ENCODE peak calls at places on chromosomes 16 and 17, in ten cellular contexts. D is heart left ventricle, E is hepatocyte, R is transverse colon, O is kidney, W is endothelial cell of umbilical vein, I is A673, B is BE2C, Y is pancreas, U is A549. C is an unnamed sample. For H3K4me1, the result is how much of the 10 kb centered on the place peaks cover.

GRCh38 chr17:28760987-28761562 is 17.3 kb downstream of the TRAF4 start:
- DNase-seq in D (peak), E (no peak), R (peak), O (peak), W (peak), I (peak), B (no peak), Y (peak), U (no peak), C (peak)

GRCh38 chr17:77700165-77700881 is 258.2 kb upstream of the TNRC6C start:
- DNase-seq in D (no peak), E (no peak), R (no peak), O (no peak), W (no peak), I (no peak), B (no peak), Y (no peak), U (no peak), C (peak)

GRCh38 chr16:46658925-46659324 is 30.1 kb downstream of the VPS35 start:
- DNase-seq in D (peak), E (no peak), R (peak), O (no peak), W (no peak), I (no peak), B (no peak), Y (no peak), U (no peak), C (no peak)

GRCh38 chr17:29836643-29837042 is 93.4 kb downstream of the SSH2 start:
- DNase-seq in D (no peak), E (no peak), R (no peak), O (no peak), W (no peak), I (peak), B (no peak), Y (no peak), U (no peak), C (no peak)

GRCh38 chr17:44444735-44445105 is 55.3 kb upstream of the ITGA2B start:
- DNase-seq in D (no peak), E (peak), R (no peak), O (no peak), W (no peak), I (no peak), B (no peak), Y (no peak), U (no peak), C (no peak)

GRCh38 chr16:70638814-70639792 is 7.3 kb upstream of the IL34 start:
- DNase-seq in D (no peak), E (peak), R (peak), O (no peak), W (no peak), I (no peak), B (peak), Y (no peak), U (no peak), C (peak)

GRCh38 chr16:74252329-74252728 is 44.3 kb upstream of the PSMD7 start:
- DNase-seq in D (no peak), E (no peak), R (no peak), O (no peak), W (no peak), I (no peak), B (no peak), Y (no peak), U (no peak), C (no peak)

GRCh38 chr17:9217151-9218067 is 196.1 kb downstream of the NTN1 start:
- DNase-seq in D (no peak), E (peak), R (no peak), O (no peak), W (no peak), I (no peak), B (no peak), Y (no peak), U (no peak), C (peak)

GRCh38 chr16:68351991-68352431 is 41.2 kb downstream of the PRMT7 start:
- DNase-seq in D (no peak), E (peak), R (peak), O (peak), W (no peak), I (no peak), B (no peak), Y (no peak), U (no peak), C (no peak)

DNA sequence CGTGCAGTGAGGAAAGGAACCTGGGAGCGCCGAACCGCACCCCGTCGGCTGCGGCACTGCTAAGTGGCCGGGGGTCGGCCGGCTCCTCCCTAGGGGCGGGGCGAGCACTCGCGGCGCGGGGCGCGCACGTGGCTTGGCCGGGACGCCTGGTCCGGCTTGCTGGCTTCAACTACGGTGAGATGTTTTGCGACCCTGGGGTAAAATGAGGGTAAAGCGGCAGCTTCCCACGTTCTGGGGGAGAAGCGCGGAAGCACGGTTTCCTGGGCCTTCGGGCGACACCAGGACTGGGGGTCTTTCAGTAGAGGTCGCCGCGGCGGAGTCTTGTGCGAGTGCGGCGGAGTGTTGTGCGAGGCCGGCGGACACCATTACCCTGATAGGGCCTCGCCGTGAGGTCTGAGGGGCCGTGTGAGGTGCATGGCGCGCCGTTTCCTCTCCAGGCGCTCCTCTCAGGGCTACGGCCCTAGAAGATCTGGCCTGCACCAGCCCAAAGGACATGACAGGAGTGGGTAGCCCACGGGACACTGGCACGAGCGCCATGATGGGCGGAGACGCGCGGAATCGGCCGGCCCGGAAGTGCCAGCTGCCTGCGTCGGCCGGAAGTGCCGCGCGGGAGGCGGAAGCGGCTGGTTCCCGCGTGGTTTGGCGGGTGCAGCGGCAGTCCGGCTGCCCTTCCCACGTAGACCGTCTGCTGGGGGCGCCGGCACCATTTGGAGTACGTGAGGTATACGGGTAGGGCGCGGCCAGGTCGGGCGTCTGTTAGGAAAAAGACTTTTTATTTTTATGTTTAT is at the start of gene PIGW:
- DNase-seq in D (peak), E (peak), R (peak), O (peak), W (peak), I (peak), B (peak), Y (peak), U (peak), C (peak)
- H3K4me1 ChIP-seq in D (under half), E (under half), R (under half), O (under half), W (under half), I (under half), B (under half), Y (under half), U (under half), C (under half)

DNA sequence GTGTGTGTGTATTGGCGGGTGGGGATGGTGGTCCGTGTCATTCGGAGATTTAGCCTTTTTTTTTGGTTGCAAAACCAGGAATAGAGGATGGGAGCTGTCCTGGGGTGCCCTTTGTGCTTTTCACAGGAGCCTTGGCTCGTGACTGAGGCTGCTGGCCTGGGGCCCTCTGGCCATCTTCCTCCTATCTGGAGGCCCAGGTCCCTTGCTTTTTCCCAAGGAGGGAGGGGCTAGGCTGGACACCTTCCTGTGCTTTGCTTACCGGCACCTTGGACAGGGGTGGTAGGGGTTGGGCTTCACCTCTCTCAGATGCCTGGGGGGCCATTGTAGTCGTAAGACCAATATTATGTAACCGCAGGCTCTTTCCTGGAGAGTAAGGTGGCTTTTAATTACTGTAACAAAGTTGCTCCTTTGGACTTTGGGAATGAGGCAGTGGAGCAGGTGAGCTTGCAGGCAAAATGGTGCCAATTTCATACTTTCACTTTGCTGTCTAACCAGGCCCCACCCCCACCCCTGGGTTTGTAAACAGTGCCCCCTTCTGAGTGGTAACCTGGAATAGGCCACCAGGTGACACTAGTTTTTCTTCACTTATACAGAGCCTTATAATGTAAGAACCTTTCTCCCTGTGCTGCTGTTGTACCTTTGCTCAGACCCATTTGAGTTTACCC is 1.2 kb downstream of the DYNLL2 start:
- DNase-seq in D (peak), E (peak), R (peak), O (no peak), W (peak), I (peak), B (peak), Y (peak), U (peak), C (peak)
- TF ChIP-seq CTCF in D (no peak), E (peak), R (no peak), O (peak), W (peak), I (peak), B (peak), Y (no peak), U (peak), C (peak)

GRCh38 chr16:11735801-11736200 is 6.9 kb downstream of the TXNDC11 start:
- DNase-seq in D (no peak), E (no peak), R (no peak), O (no peak), W (no peak), I (no peak), B (no peak), Y (no peak), U (no peak), C (peak)
- H3K4me1 ChIP-seq in D (under half), E (under half), R (under half), O (under half), W (under half), I (under half), B (under half), Y (half or more), U (under half), C (under half)

GRCh38 chr17:5943991-5944390 is 126.2 kb upstream of the WSCD1 start:
- DNase-seq in D (no peak), E (no peak), R (no peak), O (no peak), W (no peak), I (no peak), B (no peak), Y (no peak), U (no peak), C (no peak)
- TF ChIP-seq CTCF in D (no peak), E (no peak), R (no peak), O (no peak), W (no peak), I (no peak), B (no peak), Y (no peak), U (no peak), C (no peak)

C was measured in endodermal cell.